ENCODE peak calls at places on chromosome X, in four cellular contexts. P is brain microvascular endothelial cell; R is stimulated activated CD8-positive, alpha-beta memory T cell treated with anti-CD3 and anti-CD28 coated beads, Interleukin-15, amount 100 ng/mL, for 24 hours; W is activated CD4-positive, alpha-beta T cell treated with anti-CD3 and anti-CD28 coated beads, Interleukin-2, amount 10 ng/mL, durations not matched to agents 7 days and 5 days. D is an unnamed sample.

GRCh38 chrX:48999030-48999429 is 3.0 kb downstream of the GRIPAP1 start:
- DNase-seq in P (no peak), R (no peak), W (no peak), D (no peak)

GRCh38 chrX:153689654-153690465 is 2.1 kb downstream of the SLC6A8 start:
- DNase-seq in P (no peak), R (no peak), W (no peak), D (peak)

GRCh38 chrX:116204947-116205346 is 34.4 kb downstream of the AGTR2 start:
- DNase-seq in P (peak), R (no peak), W (no peak), D (no peak)

GRCh38 chrX:41960142-41960541 is 36.8 kb upstream of the CASK start:
- DNase-seq in P (no peak), R (no peak), W (no peak), D (no peak)

GRCh38 chrX:39275500-39276068 is 474.3 kb downstream of the MID1IP1 start:
- DNase-seq in P (no peak), R (no peak), W (no peak), D (no peak)

GRCh38 chrX:153245288-153245731 is 66.2 kb downstream of the MAGEA1 start:
- DNase-seq in P (no peak), R (no peak), W (no peak), D (no peak)

GRCh38 chrX:130834149-130834548 is 68.9 kb downstream of the ENOX2 start:
- DNase-seq in P (no peak), R (no peak), W (no peak), D (no peak)

GRCh38 chrX:42825201-42825600 is 47.2 kb upstream of the PPP1R2C start:
- DNase-seq in P (no peak), R (no peak), W (no peak), D (no peak)

GRCh38 chrX:133546441-133546840 is 131.2 kb upstream of the GPC4 start:
- DNase-seq in P (no peak), R (no peak), W (no peak), D (no peak)

GRCh38 chrX:17247144-17247543 is 127.9 kb upstream of the NHS start:
- DNase-seq in P (no peak), R (no peak), W (no peak), D (no peak)